ENCODE peak calls at places on chromosomes 1 and 21, in four cellular contexts. E is suprapubic skin, Q is gastrocnemius medialis, J is heart left ventricle. X is an unnamed sample.
A peak's percentile ranks its signal among the peaks of the same experiment; 100 is the strongest.

GRCh38 chr1:7810395-7810794 is 26.3 kb downstream of the PER3 start:
- DNase-seq in E (no peak), Q (no peak), J (no peak), X (no peak)

GRCh38 chr21:43322805-43323204 is 104.1 kb downstream of the SIK1 start:
- DNase-seq in E (no peak), Q (no peak), J (no peak), X (no peak)

GRCh38 chr1:116916002-116916401 is 6.3 kb downstream of the PTGFRN start:
- DNase-seq in E (no peak), Q (no peak), J (no peak), X (no peak)

GRCh38 chr1:205294175-205294913 is 27.2 kb downstream of the NUAK2 start:
- DNase-seq in E (no peak), Q (no peak), J (no peak), X (no peak)

GRCh38 chr1:78491311-78492071 is 717 bp downstream of the PTGFR start:
- DNase-seq in E (peak; percentile 74), Q (no peak), J (peak; percentile 30), X (peak; percentile 68)

GRCh38 chr21:34989337-34990151 is 59.6 kb downstream of the RUNX1 start:
- DNase-seq in E (no peak), Q (no peak), J (no peak), X (no peak)

GRCh38 chr1:118097622-118098348 is 87.2 kb downstream of the SPAG17 start:
- DNase-seq in E (no peak), Q (no peak), J (no peak), X (no peak)

GRCh38 chr1:4180066-4180735 is 280.1 kb upstream of the C1orf174 start:
- DNase-seq in E (no peak), Q (no peak), J (no peak), X (peak; percentile 61)

GRCh38 chr1:231027136-231027925 is 12.7 kb downstream of the FAM89A start:
- DNase-seq in E (no peak), Q (no peak), J (no peak), X (no peak)

GRCh38 chr1:193090865-193091264 is 14.3 kb downstream of the GLRX2 start:
- DNase-seq in E (no peak), Q (no peak), J (no peak), X (no peak)

GRCh38 chr1:193087893-193088292 is 17.3 kb downstream of the GLRX2 start:
- DNase-seq in E (no peak), Q (no peak), J (no peak), X (no peak)

GRCh38 chr1:193083365-193084088 is 21.7 kb downstream of the GLRX2 start:
- DNase-seq in E (no peak), Q (no peak), J (no peak), X (no peak)

GRCh38 chr1:193085263-193085662 is 20.0 kb downstream of the GLRX2 start:
- DNase-seq in E (no peak), Q (no peak), J (no peak), X (no peak)

DNA sequence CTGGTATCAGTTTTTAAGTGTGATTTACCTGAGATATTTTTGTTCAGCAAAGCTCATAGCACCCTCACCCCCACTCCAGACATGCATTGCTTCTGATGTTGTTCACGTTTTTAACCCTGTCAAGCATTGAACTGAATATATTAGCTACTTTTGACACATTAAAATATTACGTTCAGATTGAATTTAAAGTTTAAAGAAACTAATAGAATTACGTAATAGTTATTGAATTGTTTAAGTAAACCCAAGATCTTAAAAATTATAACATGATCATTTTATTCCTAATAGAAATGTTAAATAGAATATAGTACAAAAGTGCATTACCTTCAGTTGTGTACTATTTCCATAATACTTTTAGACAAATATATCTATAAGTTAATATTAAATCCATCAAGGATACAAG is 18.9 kb downstream of the GLRX2 start:
- DNase-seq in E (no peak), Q (no peak), J (no peak), X (no peak)
- TF ChIP-seq POLR2A in E (no peak), Q (no peak), J (no peak), X (no peak)

GRCh38 chr1:207049974-207050391 is 1.0 kb downstream of the YOD1 start:
- DNase-seq in E (no peak), Q (no peak), J (no peak), X (no peak)
- TF ChIP-seq CTCF in E (peak; percentile 80), Q (peak; percentile 71), J (peak; percentile 61), X (peak; percentile 14)

GRCh38 chr1:16074217-16074616 is 766 bp upstream of the FAM131C start:
- DNase-seq in E (no peak), Q (no peak), J (no peak), X (no peak)

GRCh38 chr1:16075337-16076002 is 2.0 kb upstream of the FAM131C start:
- DNase-seq in E (no peak), Q (no peak), J (peak; percentile 72), X (no peak)

GRCh38 chr1:16076871-16077250 is 3.4 kb upstream of the FAM131C start:
- DNase-seq in E (no peak), Q (no peak), J (peak; percentile 62), X (no peak)

GRCh38 chr1:16077430-16078245 is 4.2 kb upstream of the FAM131C start:
- DNase-seq in E (no peak), Q (no peak), J (no peak), X (no peak)

GRCh38 chr1:16076003-16076870 is 2.8 kb upstream of the FAM131C start:
- DNase-seq in E (no peak), Q (no peak), J (no peak), X (no peak)
- TF ChIP-seq POLR2A in E (no peak), Q (peak; percentile 31), J (no peak), X (no peak)

DNA sequence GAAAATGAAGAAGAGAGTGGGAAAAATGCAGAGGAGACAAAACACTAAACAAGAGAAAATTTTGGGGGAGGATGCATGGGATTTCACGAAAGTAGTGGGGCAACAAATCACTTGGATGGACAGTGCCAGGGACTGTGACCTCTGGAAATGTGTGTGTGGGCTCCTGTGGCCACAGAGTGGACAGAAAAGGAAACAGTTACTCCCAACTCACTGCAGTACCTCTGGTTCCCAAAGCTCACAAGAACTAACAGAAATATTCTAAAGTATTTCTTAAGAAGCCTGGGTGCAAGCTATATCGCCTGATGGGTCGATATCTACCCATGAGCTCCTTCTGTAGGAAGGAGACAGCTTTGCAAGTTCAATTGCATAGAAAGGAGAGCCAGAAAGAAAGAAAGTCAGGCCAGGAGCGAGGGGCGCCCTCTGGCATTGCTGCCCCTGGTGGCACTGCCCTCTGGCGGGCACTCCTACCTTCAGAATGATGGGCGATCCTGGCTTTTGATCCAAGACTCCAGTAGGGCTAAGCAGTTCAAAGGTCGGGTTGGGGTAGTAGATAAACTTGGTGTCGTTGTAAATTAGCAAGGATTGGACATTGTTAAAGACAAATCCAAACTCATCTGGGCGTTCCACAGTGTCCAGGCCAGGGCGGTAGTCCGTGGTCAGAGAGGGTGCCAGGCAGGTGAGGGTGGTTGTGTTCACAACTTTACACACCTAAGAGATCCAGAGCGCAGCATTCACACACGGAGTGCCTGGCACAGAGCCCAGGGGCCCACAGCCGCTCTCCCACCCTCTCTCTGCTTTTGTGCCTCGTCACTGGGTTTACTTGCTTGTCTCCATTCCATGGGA is 134.7 kb upstream of the CD34 start:
- DNase-seq in E (no peak), Q (no peak), J (no peak), X (no peak)
- TF ChIP-seq CTCF in E (no peak), Q (peak; percentile 19), J (no peak), X (no peak)

GRCh38 chr1:100780826-100781225 is 61.3 kb downstream of the VCAM1 start:
- DNase-seq in E (no peak), Q (no peak), J (no peak), X (no peak)

GRCh38 chr1:100782473-100783010 is 63.0 kb downstream of the VCAM1 start:
- DNase-seq in E (no peak), Q (no peak), J (no peak), X (no peak)

GRCh38 chr1:100786870-100787269 is 67.3 kb downstream of the VCAM1 start:
- DNase-seq in E (no peak), Q (no peak), J (no peak), X (no peak)

DNA sequence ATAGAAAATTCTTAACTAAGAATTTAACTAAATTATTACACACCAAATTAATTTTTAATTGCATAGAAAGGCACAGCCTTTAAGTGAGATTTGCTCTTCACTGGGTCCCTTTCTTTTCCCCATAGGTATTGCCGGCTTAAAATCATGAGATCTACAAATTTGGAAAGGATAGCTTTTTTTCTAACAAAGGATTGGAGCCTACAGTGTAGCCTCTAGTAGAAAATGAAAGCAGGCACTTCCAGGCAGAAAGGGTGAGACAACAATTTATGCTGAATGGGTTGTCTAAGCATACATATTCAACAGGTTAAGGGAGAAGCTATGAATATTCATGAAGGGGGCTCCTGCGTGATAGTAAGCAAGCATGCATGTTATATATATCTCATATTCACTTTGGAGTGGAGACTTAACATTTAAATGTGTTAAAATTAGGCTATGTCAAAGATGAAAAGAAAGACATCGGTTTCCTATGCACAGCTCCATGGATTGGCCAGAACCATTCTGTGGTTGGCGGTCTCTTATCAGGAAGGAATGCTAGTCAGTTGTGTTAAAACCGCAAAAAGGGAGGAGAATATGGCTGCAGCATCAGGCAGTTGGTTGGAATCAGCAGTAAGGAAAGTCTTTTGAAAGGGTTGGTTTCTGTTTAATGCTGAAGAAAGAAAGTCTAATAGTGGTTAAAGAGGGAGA is 66.0 kb downstream of the VCAM1 start:
- DNase-seq in E (no peak), Q (no peak), J (no peak), X (no peak)
- TF ChIP-seq POLR2A in E (no peak), Q (no peak), J (no peak), X (no peak)

GRCh38 chr1:63619558-63619957 is 26.3 kb downstream of the PGM1 start:
- DNase-seq in E (no peak), Q (no peak), J (no peak), X (no peak)

GRCh38 chr1:63615809-63616420 is 22.7 kb downstream of the PGM1 start:
- DNase-seq in E (no peak), Q (peak; percentile 50), J (no peak), X (peak; percentile 82)

GRCh38 chr1:63621075-63621474 is 27.9 kb downstream of the PGM1 start:
- DNase-seq in E (no peak), Q (peak; percentile 48), J (peak; percentile 57), X (no peak)

GRCh38 chr1:63618001-63618400 is 24.8 kb downstream of the PGM1 start:
- DNase-seq in E (no peak), Q (no peak), J (no peak), X (no peak)

GRCh38 chr1:63617450-63617849 is 24.2 kb downstream of the PGM1 start:
- DNase-seq in E (no peak), Q (no peak), J (no peak), X (no peak)
- TF ChIP-seq CTCF in E (no peak), Q (no peak), J (no peak), X (no peak)

DNA sequence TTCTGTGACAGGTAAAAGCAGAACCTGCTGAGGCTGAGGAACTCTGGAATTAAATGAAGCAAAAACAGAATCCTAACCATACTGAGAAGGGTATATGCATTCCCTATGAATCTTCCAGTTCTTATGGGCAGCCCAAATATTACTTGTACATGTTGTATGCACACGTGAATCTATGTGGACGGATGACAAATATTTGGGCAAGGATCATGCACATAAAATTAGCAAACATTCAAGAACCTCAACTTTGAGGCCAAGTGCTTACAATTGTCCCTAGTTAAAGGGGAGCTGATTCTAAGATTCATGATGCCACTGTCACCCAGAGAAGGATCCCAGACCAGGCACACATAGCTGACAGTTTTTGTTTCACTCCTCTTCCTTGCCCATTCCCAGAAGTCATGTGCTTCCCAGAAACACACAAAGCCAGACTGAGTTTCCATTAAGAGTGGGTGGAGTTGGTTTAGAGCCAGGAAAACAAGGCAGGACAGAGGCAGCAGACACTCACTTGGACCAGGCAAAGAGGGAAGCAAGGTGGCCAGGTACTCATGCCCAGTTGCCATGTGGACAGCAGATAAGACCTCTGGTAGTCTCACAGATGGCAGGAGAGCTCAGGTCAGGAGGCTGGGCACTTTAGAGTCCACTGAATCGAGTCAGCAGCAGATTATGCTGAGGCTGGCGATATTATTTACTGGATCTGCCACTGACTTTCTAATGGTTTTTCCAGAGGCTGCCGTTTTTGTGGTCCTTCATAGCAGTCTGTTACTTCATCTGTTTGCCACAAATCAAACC is 25.5 kb downstream of the AK2 start:
- DNase-seq in E (peak; percentile 68), Q (peak; percentile 44), J (peak; percentile 69), X (peak; percentile 65)
- TF ChIP-seq POLR2A in E (no peak), Q (no peak), J (no peak), X (no peak)

GRCh38 chr1:170670751-170671628 is 7.1 kb downstream of the PRRX1 start:
- DNase-seq in E (no peak), Q (no peak), J (peak; percentile 55), X (peak; percentile 95)
- TF ChIP-seq CTCF in E (peak; percentile 63), Q (peak; percentile 63), J (peak; percentile 56), X (no peak)

X was measured in lower leg skin.